ENCODE peak calls at places on chromosomes 2 and 18, in ten cellular contexts. X is stimulated activated CD8-positive, alpha-beta memory T cell treated with anti-CD3 and anti-CD28 coated beads, Interleukin-15, amount 100 ng/mL, for 4 hours; Q is NCI-H460; M is amniotic stem cell; T is kidney glomerular epithelial cell; G is K562; E is ovary; D is AG04449; W is AG08395; B is neuronal stem cell. I is an unnamed sample.

GRCh38 chr18:32271649-32272324 is 81.9 kb downstream of the MEP1B start:
- DNase-seq in X (no peak), Q (peak; percentile 20), M (peak; percentile 20), T (peak; percentile 34), G (peak; percentile 34), E (peak; percentile 50), D (peak; percentile 3), W (peak; percentile 72), B (no peak), I (peak; percentile 8)

GRCh38 chr2:214103199-214104001 is 307.5 kb upstream of the VWC2L start:
- DNase-seq in X (no peak), Q (no peak), M (no peak), T (no peak), G (no peak), E (no peak), D (no peak), W (no peak), B (no peak), I (peak; percentile 18)

GRCh38 chr2:21501344-21502027 is 377.7 kb downstream of the TDRD15 start:
- DNase-seq in X (no peak), Q (no peak), M (no peak), T (no peak), G (no peak), E (no peak), D (no peak), W (no peak), B (no peak), I (no peak)

GRCh38 chr2:124975224-124975623 is 950.1 kb downstream of the CNTNAP5 start:
- DNase-seq in X (no peak), Q (no peak), M (no peak), T (no peak), G (no peak), E (no peak), D (no peak), W (no peak), B (no peak), I (no peak)

GRCh38 chr2:108029912-108030311 is 43.6 kb downstream of the SLC5A7 start:
- DNase-seq in X (no peak), Q (no peak), M (no peak), T (no peak), G (no peak), E (no peak), D (no peak), W (no peak), B (no peak), I (no peak)

GRCh38 chr2:120204417-120204816 is 18.8 kb downstream of the TMEM185B start:
- DNase-seq in X (no peak), Q (no peak), M (no peak), T (no peak), G (no peak), E (no peak), D (no peak), W (no peak), B (no peak), I (no peak)

GRCh38 chr2:45889620-45890019 is 238.1 kb downstream of the PRKCE start:
- DNase-seq in X (no peak), Q (no peak), M (no peak), T (no peak), G (no peak), E (no peak), D (no peak), W (peak; percentile 23), B (no peak), I (no peak)

GRCh38 chr2:138223321-138223720 is 259.0 kb downstream of the HNMT start:
- DNase-seq in X (no peak), Q (no peak), M (no peak), T (no peak), G (no peak), E (no peak), D (no peak), W (no peak), B (no peak), I (no peak)

GRCh38 chr2:190637903-190638618 is 10.8 kb upstream of the NAB1 start:
- DNase-seq in X (no peak), Q (no peak), M (no peak), T (no peak), G (no peak), E (no peak), D (no peak), W (no peak), B (no peak), I (no peak)

GRCh38 chr18:75507636-75508035 is 80.1 kb upstream of the SMIM21 start:
- DNase-seq in X (no peak), Q (no peak), M (no peak), T (no peak), G (no peak), E (no peak), D (no peak), W (no peak), B (no peak), I (no peak)

GRCh38 chr2:98508690-98509054 is 64.0 kb downstream of the INPP4A start:
- DNase-seq in X (peak; percentile 67), Q (no peak), M (no peak), T (no peak), G (peak; percentile 71), E (no peak), D (no peak), W (no peak), B (no peak), I (peak; percentile 42)

GRCh38 chr2:201008000-201008829 is 44.8 kb upstream of the ORC2 start:
- DNase-seq in X (no peak), Q (no peak), M (no peak), T (peak; percentile 90), G (no peak), E (no peak), D (no peak), W (no peak), B (no peak), I (no peak)

GRCh38 chr18:3593381-3593903 is 143.5 kb downstream of the TGIF1 start:
- DNase-seq in X (no peak), Q (no peak), M (peak; percentile 62), T (peak; percentile 71), G (peak; percentile 77), E (peak; percentile 35), D (peak; percentile 85), W (peak; percentile 58), B (peak; percentile 69), I (peak; percentile 76)

GRCh38 chr2:184363213-184363612 is 235.1 kb upstream of the ZNF804A start:
- DNase-seq in X (no peak), Q (peak; percentile 26), M (no peak), T (no peak), G (peak; percentile 4), E (no peak), D (no peak), W (no peak), B (no peak), I (no peak)